ENCODE peak calls at places on chromosome 20, in four cellular contexts. I is Karpas-422, V is GM12878, O is astrocyte. P is an unnamed sample.

GRCh38 chr20:9978395-9979004 is 56.3 kb upstream of the ANKEF1 start:
- DNase-seq in V (peak; percentile 41), I (peak; percentile 92), O (peak; percentile 83), P (peak; percentile 96)

GRCh38 chr20:59827138-59828056 is 106.0 kb downstream of the SYCP2 start:
- DNase-seq in O (no peak), I (no peak), V (no peak), P (no peak)

GRCh38 chr20:56422131-56422823 is 10.2 kb downstream of the CASS4 start:
- DNase-seq in I (no peak), V (no peak), O (peak; percentile 85), P (peak; percentile 91)

GRCh38 chr20:63624486-63624885 is 2.4 kb downstream of the GMEB2 start:
- DNase-seq in V (no peak), I (no peak), O (no peak), P (no peak)

GRCh38 chr20:57928181-57928967 is 218.6 kb upstream of the PMEPA1 start:
- DNase-seq in I (no peak), O (peak; percentile 56), V (no peak), P (no peak)

GRCh38 chr20:3452690-3453089 is 18.1 kb upstream of the ATRN start:
- DNase-seq in V (peak; percentile 16), I (no peak), O (no peak), P (no peak)

GRCh38 chr20:50992336-50992732 is 30.6 kb downstream of the KCNG1 start:
- DNase-seq in I (peak; percentile 52), O (no peak), V (no peak), P (no peak)

GRCh38 chr20:57614490-57615471 is 5.4 kb downstream of the ZBP1 start:
- DNase-seq in V (no peak), O (no peak), I (no peak), P (no peak)

GRCh38 chr20:38127920-38128528 is 37.0 kb downstream of the TGM2 start:
- DNase-seq in O (no peak), V (no peak), I (no peak), P (no peak)

GRCh38 chr20:20710847-20711315 is 1.6 kb downstream of the RALGAPA2 start:
- DNase-seq in V (no peak), I (no peak), O (no peak), P (no peak)

GRCh38 chr20:62197801-62198200 is 15.0 kb downstream of the MTG2 start:
- DNase-seq in V (no peak), I (no peak), O (no peak), P (no peak)

GRCh38 chr20:46801003-46801702 is 91.7 kb downstream of the SLC2A10 start:
- DNase-seq in I (no peak), O (no peak), V (no peak), P (no peak)

GRCh38 chr20:46087161-46087560 is 2.6 kb downstream of the NCOA5 start:
- DNase-seq in I (peak; percentile 58), V (no peak), O (no peak), P (peak; percentile 5)

GRCh38 chr20:2911200-2911599 is 37.9 kb downstream of the PTPRA start:
- DNase-seq in O (no peak), V (no peak), I (no peak), P (peak; percentile 23)

GRCh38 chr20:57658447-57659130 is 38.4 kb upstream of the ZBP1 start:
- DNase-seq in O (no peak), I (no peak), V (no peak), P (no peak)

GRCh38 chr20:32848846-32849245 is 9.9 kb upstream of the EFCAB8 start:
- DNase-seq in V (no peak), O (no peak), I (no peak), P (no peak)
- H2AFZ ChIP-seq in V (no peak overlapping the region), O (no peak overlapping the region), I (no peak overlapping the region), P (no peak overlapping the region)

GRCh38 chr20:25248501-25249172 is 752 bp downstream of the PYGB start:
- DNase-seq in I (peak; percentile 60), V (no peak), O (no peak), P (peak; percentile 56)

GRCh38 chr20:25247100-25247665 is 702 bp upstream of the PYGB start:
- DNase-seq in O (peak; percentile 41), V (no peak), I (peak; percentile 73), P (peak; percentile 56)

GRCh38 chr20:25246182-25246943 is 1.5 kb upstream of the PYGB start:
- DNase-seq in O (no peak), V (no peak), I (peak; percentile 96), P (no peak)

GRCh38 chr20:25249198-25249931 is 1.5 kb downstream of the PYGB start:
- DNase-seq in I (no peak), O (no peak), V (no peak), P (peak; percentile 46)

GRCh38 chr20:25247666-25248500 is at the start of gene PYGB:
- DNase-seq in I (peak; percentile 93), V (peak; percentile 41), O (peak; percentile 74), P (peak; percentile 83)
- H2AFZ ChIP-seq in I (no peak within 1 kb of the TSS), V (peak within 1 kb of the TSS; percentile 93), O (peak within 1 kb of the TSS; percentile 93), P (peak within 1 kb of the TSS; percentile 86)

GRCh38 chr20:49346682-49347081 is 68.8 kb upstream of the ZNFX1 start:
- DNase-seq in I (no peak), O (no peak), V (no peak), P (no peak)

GRCh38 chr20:49343246-49343645 is 65.4 kb upstream of the ZNFX1 start:
- DNase-seq in O (no peak), I (no peak), V (no peak), P (no peak)

GRCh38 chr20:49345538-49345937 is 67.7 kb upstream of the ZNFX1 start:
- DNase-seq in V (no peak), I (no peak), O (peak; percentile 79), P (peak; percentile 85)

GRCh38 chr20:49344140-49344539 is 66.3 kb upstream of the ZNFX1 start:
- DNase-seq in V (no peak), I (no peak), O (no peak), P (no peak)

DNA sequence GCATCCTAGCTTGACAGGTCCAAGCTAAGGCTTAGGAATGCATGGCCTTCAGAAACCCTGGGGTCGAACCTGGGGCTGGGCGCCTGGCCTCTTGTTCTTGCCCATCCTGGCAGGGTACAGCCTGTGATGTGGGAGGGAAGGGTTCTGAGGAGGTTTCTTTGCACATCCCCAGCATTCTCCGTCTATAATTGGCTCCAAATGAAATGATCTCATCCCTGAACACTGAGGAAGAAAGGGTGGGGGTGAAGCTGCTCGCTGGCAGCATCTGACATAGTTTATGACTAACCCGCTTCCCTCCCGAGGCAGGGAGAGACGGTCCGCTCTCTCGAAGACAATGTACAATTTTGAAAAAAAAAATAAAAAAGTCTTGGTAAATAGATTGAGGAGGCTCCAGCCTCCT is 67.1 kb upstream of the ZNFX1 start:
- DNase-seq in V (no peak), O (peak; percentile 95), I (no peak), P (peak; percentile 97)
- H2AFZ ChIP-seq in V (no peak overlapping the region), O (peak overlapping the region; percentile 47), I (no peak overlapping the region), P (peak overlapping the region; percentile 13)

DNA sequence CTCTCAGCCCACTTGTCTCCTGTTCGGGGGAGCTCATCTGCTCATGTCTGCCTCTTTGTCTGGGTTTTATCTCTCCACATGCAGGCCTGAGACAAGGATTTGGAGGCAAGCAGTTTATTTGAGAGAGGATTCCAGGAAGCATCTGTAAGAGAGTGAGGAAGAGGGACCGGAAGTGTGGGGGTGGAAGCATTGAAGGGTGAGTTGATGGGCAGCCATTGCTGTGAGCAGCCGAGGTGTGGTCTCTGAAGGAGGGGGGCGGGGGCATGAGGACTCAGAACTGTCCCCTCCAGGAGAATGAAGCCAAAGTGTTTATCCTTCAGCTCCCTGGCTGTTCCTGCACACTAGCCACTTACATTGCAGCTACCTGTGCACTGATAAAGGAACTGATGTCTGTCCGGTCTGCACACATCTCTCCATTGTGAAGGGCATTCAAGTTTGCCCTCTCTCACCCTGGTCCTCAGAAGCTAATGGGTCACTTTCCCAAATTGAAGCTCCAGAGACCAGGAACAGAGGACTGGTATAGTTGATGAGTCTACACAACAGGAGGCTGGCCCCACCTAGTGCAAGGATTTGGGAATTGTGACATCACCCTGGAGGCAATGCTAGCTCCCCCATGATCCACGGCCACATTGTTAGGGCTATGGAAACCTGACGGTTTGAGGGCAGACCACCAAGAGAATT is 100.5 kb upstream of the FOXA2 start:
- DNase-seq in I (no peak), O (no peak), V (no peak), P (no peak)
- H2AFZ ChIP-seq in I (peak overlapping the region; percentile 11), O (no peak overlapping the region), V (no peak overlapping the region), P (no peak overlapping the region)

DNA sequence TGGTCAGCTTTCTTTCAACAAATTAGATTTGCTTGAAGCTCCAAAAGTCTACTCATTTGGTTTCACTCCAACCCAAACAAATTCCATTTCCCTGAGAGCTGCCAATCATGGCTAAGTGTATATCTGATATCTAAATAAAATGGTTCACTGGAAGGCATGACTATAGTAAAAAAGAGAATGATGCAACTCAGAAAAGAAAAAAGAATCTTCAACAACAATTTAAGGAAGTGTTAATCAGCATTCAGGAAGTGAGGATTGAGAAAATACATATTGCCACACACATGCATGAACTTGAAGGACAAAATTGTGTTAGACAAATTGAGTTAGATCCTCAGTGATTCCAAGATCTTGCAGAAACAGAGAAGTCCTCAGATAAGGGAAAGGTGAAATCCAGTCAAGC is 972.9 kb upstream of the FLRT3 start:
- DNase-seq in V (no peak), O (no peak), I (no peak), P (no peak)
- H2AFZ ChIP-seq in V (peak overlapping the region; percentile 41), O (no peak overlapping the region), I (no peak overlapping the region), P (no peak overlapping the region)

P was measured in fibroblast of lung.